ENCODE peak calls at places on chromosomes 1 and 21, in eight cellular contexts. H is right atrium auricular region, D is lower leg skin, B is fibroblast of lung, A is heart right ventricle, T is transverse colon, P is PC-3, C is heart left ventricle. J is an unnamed sample.

GRCh38 chr1:55262822-55263221 is 47.7 kb upstream of the USP24 start:
- DNase-seq in D (no peak), P (peak), C (no peak), H (no peak), T (no peak), A (no peak), B (peak), J (peak)

GRCh38 chr1:242784807-242785206 is 260.3 kb upstream of the PLD5 start:
- DNase-seq in D (no peak), P (no peak), A (no peak), T (no peak), B (peak), H (no peak), C (no peak), J (peak)

GRCh38 chr1:212860713-212861581 is 2.9 kb downstream of the FLVCR1 start:
- DNase-seq in A (no peak), B (peak), P (peak), H (no peak), T (no peak), D (no peak), C (no peak), J (peak)

GRCh38 chr1:24107462-24108225 is 4.3 kb downstream of the MYOM3 start:
- DNase-seq in P (peak), C (no peak), B (peak), H (no peak), D (peak), T (peak), A (no peak), J (peak)

GRCh38 chr1:38559180-38559874 is 300.2 kb downstream of the RRAGC start:
- DNase-seq in A (no peak), P (no peak), C (no peak), B (no peak), T (peak), D (no peak), H (no peak), J (no peak)

GRCh38 chr1:205171369-205171768 is 40.1 kb downstream of the DSTYK start:
- DNase-seq in B (no peak), H (no peak), T (no peak), D (no peak), P (no peak), A (no peak), C (no peak), J (no peak)

GRCh38 chr21:15430577-15430976 is 299.2 kb upstream of the USP25 start:
- DNase-seq in P (no peak), C (peak), T (no peak), H (no peak), B (no peak), D (no peak), A (no peak), J (no peak)

GRCh38 chr1:245195398-245195797 is 40.6 kb downstream of the KIF26B start:
- DNase-seq in C (no peak), B (no peak), D (no peak), P (no peak), T (no peak), H (no peak), A (no peak), J (no peak)

GRCh38 chr1:187070076-187070475 is 241.3 kb downstream of the PLA2G4A start:
- DNase-seq in T (no peak), B (peak), C (no peak), D (no peak), H (no peak), A (no peak), P (peak), J (peak)

GRCh38 chr21:37983336-37984095 is 67.3 kb upstream of the KCNJ6 start:
- DNase-seq in D (peak), P (peak), T (no peak), C (no peak), B (peak), H (no peak), A (no peak), J (peak)

DNA sequence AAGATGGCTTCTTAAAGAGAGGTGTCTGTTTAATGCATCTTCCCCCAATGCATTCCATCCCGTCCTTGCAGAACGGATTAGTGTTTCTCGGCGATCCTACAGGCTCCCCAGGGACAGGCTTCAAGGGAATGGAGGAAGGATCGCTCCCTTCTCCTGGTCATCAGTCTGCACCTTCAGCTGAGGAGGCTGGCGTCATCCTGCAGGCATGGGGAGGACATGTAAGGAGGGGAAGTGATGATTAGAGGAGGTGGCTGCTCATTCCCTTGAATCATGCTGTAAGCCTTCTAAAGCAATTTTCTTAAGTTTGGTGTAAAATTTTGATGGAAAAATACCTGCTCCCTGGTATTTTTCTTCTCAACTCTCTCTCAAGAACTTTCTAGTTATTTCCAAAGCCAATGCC is 603.6 kb downstream of the NPHP4 start:
- DNase-seq in A (no peak), C (no peak), D (no peak), T (no peak), P (no peak), B (no peak), H (no peak), J (no peak)
- H3K4me3 ChIP-seq in A (no peak), C (no peak), D (no peak), T (no peak), P (no peak), B (no peak), H (no peak), J (no peak)

GRCh38 chr1:17605582-17606344 is 66.3 kb downstream of the ARHGEF10L start:
- DNase-seq in D (no peak), A (peak), T (no peak), B (no peak), H (no peak), C (peak), P (no peak), J (no peak)

GRCh38 chr1:17607644-17608581 is 68.4 kb downstream of the ARHGEF10L start:
- DNase-seq in A (no peak), H (no peak), P (no peak), B (no peak), C (no peak), D (no peak), T (no peak), J (no peak)

GRCh38 chr1:17609529-17609928 is 70.0 kb downstream of the ARHGEF10L start:
- DNase-seq in T (no peak), C (no peak), H (no peak), P (no peak), A (no peak), B (no peak), D (no peak), J (no peak)

GRCh38 chr1:17610085-17610484 is 70.6 kb downstream of the ARHGEF10L start:
- DNase-seq in D (no peak), P (no peak), B (no peak), H (no peak), C (no peak), T (no peak), A (no peak), J (no peak)

DNA sequence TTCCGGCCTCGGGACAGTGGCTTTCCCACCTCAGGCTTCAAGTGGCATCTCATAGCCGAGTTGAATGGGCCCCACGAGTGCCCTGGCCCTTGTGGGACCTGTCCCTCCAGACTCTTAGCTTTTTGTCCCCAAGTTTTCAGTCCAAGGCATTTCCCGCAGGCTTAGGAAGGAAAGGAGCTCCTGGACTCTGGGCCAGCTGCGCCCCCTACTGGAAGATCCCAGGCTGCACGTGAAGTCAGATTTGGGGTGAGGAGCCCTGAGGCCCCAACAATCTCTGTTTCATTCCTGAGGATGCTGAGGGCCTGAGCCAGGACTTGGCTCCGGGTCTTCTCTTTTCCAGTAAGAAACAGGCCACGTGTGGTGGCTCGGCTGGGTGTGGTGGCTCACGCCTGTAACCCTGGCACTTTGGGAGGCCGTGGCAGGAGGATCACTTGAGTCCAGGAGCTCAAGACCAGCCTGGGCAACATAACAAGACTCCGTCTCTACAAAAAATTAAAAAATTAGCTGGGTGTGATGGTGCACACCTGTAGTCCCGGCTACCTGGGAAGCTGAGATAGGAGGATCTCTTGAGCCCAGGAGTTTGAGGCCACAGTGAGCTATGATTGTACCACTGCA is 67.4 kb downstream of the ARHGEF10L start:
- DNase-seq in C (peak), H (peak), B (peak), P (peak), T (peak), D (peak), A (peak), J (peak)
- TF ChIP-seq CTCF in C (peak), H (peak), B (peak), P (peak), T (peak), D (no peak), A (peak), J (peak)

GRCh38 chr1:183234660-183235476 is 48.8 kb downstream of the LAMC2 start:
- DNase-seq in C (peak), A (peak), B (peak), D (peak), H (peak), P (peak), T (peak), J (peak)
- H3K4me3 ChIP-seq in C (peak), A (peak), B (peak), D (no peak), H (peak), P (peak), T (no peak), J (peak)

DNA sequence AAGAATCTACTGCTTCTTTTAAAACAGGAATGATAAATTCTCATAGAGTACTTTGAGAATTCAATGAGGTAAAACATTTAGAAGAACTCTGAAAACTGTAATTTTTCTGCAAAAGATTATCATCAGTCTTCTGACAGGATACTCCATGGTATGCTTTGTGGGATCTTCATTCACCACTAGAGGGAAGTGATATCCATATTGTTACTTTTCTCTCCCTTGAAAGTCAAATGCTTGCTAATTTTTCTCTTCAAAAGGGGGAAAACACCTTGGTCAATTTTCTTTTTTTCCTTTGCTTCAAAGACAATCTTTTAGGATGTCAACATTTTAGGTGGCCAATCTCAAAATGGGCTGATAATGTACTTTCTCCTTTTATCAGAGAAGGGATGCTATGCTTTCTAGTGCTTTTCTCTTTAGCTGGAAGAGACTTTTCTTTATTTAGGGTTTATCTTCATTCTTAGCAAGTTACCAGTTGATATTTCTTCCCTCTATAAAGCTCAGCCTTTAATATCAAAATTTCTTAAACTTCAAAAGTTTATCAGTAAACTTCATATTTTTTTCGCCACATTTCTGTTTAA is 95.5 kb downstream of the NEGR1 start:
- DNase-seq in H (no peak), T (no peak), D (no peak), C (no peak), P (peak), A (no peak), B (peak), J (peak)
- TF ChIP-seq CTCF in H (peak), T (peak), D (no peak), C (peak), P (peak), A (peak), B (peak), J (peak)

GRCh38 chr1:180265871-180266270 is 35.8 kb downstream of the LHX4 start:
- DNase-seq in C (no peak), P (no peak), B (no peak), T (no peak), A (no peak), H (no peak), D (peak), J (no peak)

GRCh38 chr1:180265201-180265600 is 35.1 kb downstream of the LHX4 start:
- DNase-seq in P (no peak), C (no peak), H (no peak), T (no peak), D (no peak), B (no peak), A (no peak), J (no peak)

GRCh38 chr1:180267211-180267561 is 37.1 kb downstream of the LHX4 start:
- DNase-seq in D (peak), T (no peak), H (no peak), A (no peak), P (no peak), C (no peak), B (no peak), J (no peak)

GRCh38 chr1:180267761-180268555 is 37.9 kb downstream of the LHX4 start:
- DNase-seq in C (no peak), A (no peak), B (no peak), D (peak), H (peak), T (no peak), P (no peak), J (no peak)

GRCh38 chr1:180266275-180267210 is 36.5 kb downstream of the LHX4 start:
- DNase-seq in H (no peak), A (no peak), P (no peak), T (peak), D (peak), C (no peak), B (no peak), J (no peak)
- H3K4me3 ChIP-seq in H (no peak), A (no peak), P (no peak), T (no peak), D (no peak), C (no peak), B (no peak), J (no peak)

DNA sequence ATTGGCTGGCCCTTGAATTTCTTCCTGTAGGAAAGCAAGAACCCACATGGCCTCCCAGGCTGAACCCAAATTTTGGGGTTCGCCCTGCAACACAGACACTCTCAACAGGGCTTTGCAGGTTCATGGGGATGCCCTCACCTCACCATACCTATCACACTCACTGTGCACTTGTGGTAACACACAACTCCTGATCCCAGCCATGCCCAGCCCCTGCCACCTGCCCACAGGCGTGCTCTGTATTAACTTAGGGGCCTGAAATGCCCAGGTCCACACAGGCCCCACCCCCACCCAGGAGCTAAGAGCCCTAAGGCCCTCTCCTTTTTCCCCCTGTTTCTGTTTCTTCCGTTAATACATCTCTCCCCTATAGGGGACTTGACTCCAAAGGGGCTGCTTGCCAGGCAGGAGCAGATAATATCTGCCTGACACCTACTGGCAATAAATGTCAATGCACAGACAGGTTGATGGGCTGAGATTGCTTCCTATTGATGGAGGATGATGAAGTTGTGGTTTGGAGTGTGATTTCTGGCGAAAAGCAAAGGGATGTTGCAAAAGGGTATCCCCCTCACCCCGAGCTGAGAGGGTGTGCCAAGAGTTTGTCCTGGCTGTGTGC is 171.5 kb downstream of the AJAP1 start:
- DNase-seq in P (peak), H (no peak), B (no peak), T (no peak), D (peak), C (no peak), A (no peak), J (no peak)
- TF ChIP-seq CTCF in P (peak), H (peak), B (no peak), T (no peak), D (no peak), C (no peak), A (peak), J (no peak)

DNA sequence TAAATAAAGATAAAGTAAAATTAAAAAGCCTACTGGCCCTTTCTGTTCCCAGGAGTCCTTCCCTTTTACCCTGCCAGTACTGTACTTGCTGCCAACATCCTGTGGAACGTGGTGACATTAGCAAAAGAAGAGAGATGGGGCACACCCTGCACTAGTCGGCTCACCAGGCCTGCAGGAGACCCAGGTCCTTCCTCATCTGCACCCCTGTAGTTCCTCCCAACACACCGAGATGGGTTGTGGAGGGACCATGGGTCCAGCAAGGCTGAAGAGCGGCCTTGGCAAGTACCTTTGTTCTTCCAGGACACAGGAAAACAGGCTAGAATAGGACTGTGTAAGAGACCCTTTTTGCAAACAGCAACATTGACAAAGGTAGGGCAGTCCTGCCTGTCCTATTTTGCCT is 98.7 kb upstream of the TMPRSS2 start:
- DNase-seq in C (no peak), P (no peak), A (no peak), B (no peak), T (no peak), D (peak), H (no peak), J (no peak)
- H3K4me3 ChIP-seq in C (no peak), P (no peak), A (no peak), B (no peak), T (no peak), D (no peak), H (no peak), J (no peak)

GRCh38 chr1:169128565-169128964 is 22.1 kb downstream of the ATP1B1 start:
- DNase-seq in A (no peak), C (no peak), D (no peak), H (no peak), T (no peak), B (no peak), P (peak), J (no peak)

GRCh38 chr1:169133228-169133576 is 26.7 kb downstream of the ATP1B1 start:
- DNase-seq in B (no peak), D (no peak), C (no peak), P (no peak), T (no peak), A (no peak), H (no peak), J (no peak)

GRCh38 chr1:169132512-169133227 is 26.2 kb downstream of the ATP1B1 start:
- DNase-seq in D (no peak), B (peak), A (no peak), T (no peak), C (no peak), H (no peak), P (peak), J (no peak)

GRCh38 chr1:169129109-169129789 is 22.8 kb downstream of the ATP1B1 start:
- DNase-seq in A (no peak), C (no peak), B (peak), P (peak), T (no peak), H (no peak), D (no peak), J (no peak)

GRCh38 chr1:169130683-169131082 is 24.2 kb downstream of the ATP1B1 start:
- DNase-seq in P (no peak), B (no peak), C (no peak), T (no peak), A (no peak), H (no peak), D (no peak), J (no peak)
- TF ChIP-seq CTCF in P (no peak), B (no peak), C (no peak), T (no peak), A (no peak), H (no peak), D (no peak), J (no peak)